ENCODE peak calls at places on chromosomes 6 and 20, in nine cellular contexts. K, W, X, P, V, J, S, G and M are unnamed samples.

GRCh38 chr6:111361648-111362047 is 121.4 kb downstream of the REV3L start:
- DNase-seq in K (peak; percentile 51), W (no peak), X (no peak), P (peak; percentile 6), V (peak; percentile 44), J (no peak), S (peak; percentile 16), G (peak; percentile 38), M (no peak)

GRCh38 chr6:107600936-107601335 is 111.0 kb downstream of the SOBP start:
- DNase-seq in K (peak; percentile 13), W (no peak), X (no peak), P (peak; percentile 68), V (no peak), J (no peak), S (no peak), G (no peak), M (peak; percentile 16)

GRCh38 chr6:35406666-35407065 is 45.5 kb upstream of the FANCE start:
- DNase-seq in K (no peak), W (no peak), X (no peak), P (no peak), V (no peak), J (no peak), S (no peak), G (no peak), M (no peak)

GRCh38 chr6:14783594-14783993 is 462.3 kb upstream of the JARID2 start:
- DNase-seq in K (no peak), W (no peak), X (no peak), P (no peak), V (no peak), J (no peak), S (no peak), G (no peak), M (no peak)

GRCh38 chr6:37119387-37119886 is 50.5 kb upstream of the PIM1 start:
- DNase-seq in K (no peak), W (no peak), X (no peak), P (no peak), V (no peak), J (no peak), S (no peak), G (no peak), M (no peak)

GRCh38 chr6:89221109-89221508 is 4.0 kb upstream of the GABRR1 start:
- DNase-seq in K (no peak), W (no peak), X (no peak), P (no peak), V (no peak), J (no peak), S (no peak), G (no peak), M (no peak)

GRCh38 chr20:44384423-44385027 is 29.0 kb downstream of the HNF4A start:
- DNase-seq in K (peak; percentile 94), W (peak; percentile 60), X (no peak), P (peak; percentile 66), V (peak; percentile 89), J (peak; percentile 86), S (peak; percentile 52), G (peak; percentile 58), M (no peak)

GRCh38 chr6:170208651-170209353 is 82.1 kb downstream of the DLL1 start:
- DNase-seq in K (peak; percentile 3), W (peak; percentile 0), X (no peak), P (no peak), V (no peak), J (no peak), S (no peak), G (no peak), M (no peak)

GRCh38 chr20:61753196-61753942 is 312.3 kb downstream of the TAF4 start:
- DNase-seq in K (no peak), W (no peak), X (peak; percentile 71), P (no peak), V (no peak), J (no peak), S (no peak), G (no peak), M (peak; percentile 37)

GRCh38 chr6:89585156-89585555 is 53.4 kb downstream of the LYRM2 start:
- DNase-seq in K (no peak), W (no peak), X (no peak), P (no peak), V (no peak), J (no peak), S (no peak), G (no peak), M (no peak)

GRCh38 chr20:48813930-48814546 is 13.8 kb downstream of the PREX1 start:
- DNase-seq in K (no peak), W (no peak), X (no peak), P (no peak), V (no peak), J (no peak), S (no peak), G (no peak), M (no peak)

GRCh38 chr6:33201147-33201545 is 479 bp downstream of the SLC39A7 start:
- DNase-seq in K (no peak), W (no peak), X (no peak), P (no peak), V (no peak), J (no peak), S (no peak), G (no peak), M (no peak)

GRCh38 chr6:169937389-169938261 is 186.2 kb downstream of the ERMARD start:
- DNase-seq in K (no peak), W (no peak), X (no peak), P (no peak), V (no peak), J (no peak), S (no peak), G (no peak), M (no peak)

GRCh38 chr20:59149678-59150504 is 13.7 kb upstream of the ZNF831 start:
- DNase-seq in K (no peak), W (peak; percentile 48), X (no peak), P (no peak), V (no peak), J (no peak), S (no peak), G (peak; percentile 7), M (no peak)

GRCh38 chr20:4546342-4546741 is 175.4 kb upstream of the PRND start:
- DNase-seq in K (no peak), W (no peak), X (no peak), P (no peak), V (no peak), J (no peak), S (peak; percentile 28), G (no peak), M (no peak)

GRCh38 chr6:6875818-6876470 is 231.8 kb upstream of the RREB1 start:
- DNase-seq in K (no peak), W (no peak), X (peak; percentile 79), P (peak; percentile 67), V (no peak), J (no peak), S (no peak), G (peak; percentile 28), M (peak; percentile 89)

GRCh38 chr6:40960784-40961430 is 78.1 kb downstream of the UNC5CL start:
- DNase-seq in K (no peak), W (no peak), X (no peak), P (no peak), V (no peak), J (no peak), S (no peak), G (no peak), M (no peak)